ENCODE peak calls at places on chromosomes 1 and 21, in five cellular contexts. One of them, this sample, is unnamed.

GRCh38 chr21:36430841-36431240 is 45.6 kb downstream of the CHAF1B start:
- DNase-seq in GM12864: no peak
- DNase-seq in thyroid gland: no peak
- DNase-seq in body of pancreas: no peak
- DNase-seq in GM23248: peak
- DNase-seq in this sample: no peak

GRCh38 chr1:82893712-82894111 is 1093.0 kb downstream of the ADGRL2 start:
- DNase-seq in GM12864: no peak
- DNase-seq in thyroid gland: no peak
- DNase-seq in body of pancreas: no peak
- DNase-seq in GM23248: no peak
- DNase-seq in this sample: no peak

GRCh38 chr1:222416001-222416791 is 131.7 kb downstream of the HHIPL2 start:
- DNase-seq in GM12864: no peak
- DNase-seq in thyroid gland: no peak
- DNase-seq in body of pancreas: no peak
- DNase-seq in GM23248: no peak
- DNase-seq in this sample: no peak

GRCh38 chr1:162753998-162754585 is 36.4 kb upstream of the HSD17B7 start:
- DNase-seq in GM12864: no peak
- DNase-seq in thyroid gland: no peak
- DNase-seq in body of pancreas: no peak
- DNase-seq in GM23248: peak
- DNase-seq in this sample: no peak

GRCh38 chr1:195520757-195521156 is 1087.5 kb downstream of the KCNT2 start:
- DNase-seq in GM12864: no peak
- DNase-seq in thyroid gland: no peak
- DNase-seq in body of pancreas: no peak
- DNase-seq in GM23248: no peak
- DNase-seq in this sample: no peak

GRCh38 chr1:181662606-181663005 is 179.3 kb downstream of the CACNA1E start:
- DNase-seq in GM12864: no peak
- DNase-seq in thyroid gland: no peak
- DNase-seq in body of pancreas: no peak
- DNase-seq in GM23248: no peak
- DNase-seq in this sample: no peak

GRCh38 chr1:226149806-226150205 is 36.7 kb downstream of the ACBD3 start:
- DNase-seq in GM12864: no peak
- DNase-seq in thyroid gland: no peak
- DNase-seq in body of pancreas: no peak
- DNase-seq in GM23248: peak
- DNase-seq in this sample: no peak

GRCh38 chr1:183807549-183808168 is 2.7 kb downstream of the RGL1 start:
- DNase-seq in GM12864: peak
- DNase-seq in thyroid gland: peak
- DNase-seq in body of pancreas: no peak
- DNase-seq in GM23248: peak
- DNase-seq in this sample: no peak

GRCh38 chr1:115308969-115309368 is 29.1 kb downstream of the NGF start:
- DNase-seq in GM12864: no peak
- DNase-seq in thyroid gland: no peak
- DNase-seq in body of pancreas: no peak
- DNase-seq in GM23248: no peak
- DNase-seq in this sample: no peak

GRCh38 chr1:224592636-224593579 is 23.2 kb upstream of the CNIH3 start:
- DNase-seq in GM12864: no peak
- DNase-seq in thyroid gland: no peak
- DNase-seq in body of pancreas: no peak
- DNase-seq in GM23248: peak
- DNase-seq in this sample: no peak

GRCh38 chr1:33296082-33296458 is 24.8 kb downstream of the A3GALT2 start:
- DNase-seq in GM12864: no peak
- DNase-seq in thyroid gland: peak
- DNase-seq in body of pancreas: no peak
- DNase-seq in GM23248: no peak
- DNase-seq in this sample: no peak

GRCh38 chr1:40421348-40421693 is 29.0 kb upstream of the ZFP69B start:
- DNase-seq in GM12864: no peak
- DNase-seq in thyroid gland: no peak
- DNase-seq in body of pancreas: no peak
- DNase-seq in GM23248: no peak
- DNase-seq in this sample: no peak

GRCh38 chr1:58943776-58944175 is 159.9 kb upstream of the JUN start:
- DNase-seq in GM12864: no peak
- DNase-seq in thyroid gland: no peak
- DNase-seq in body of pancreas: no peak
- DNase-seq in GM23248: no peak
- DNase-seq in this sample: no peak

GRCh38 chr1:41783189-41783639 is 135.5 kb downstream of the HIVEP3 start:
- DNase-seq in GM12864: no peak
- DNase-seq in thyroid gland: no peak
- DNase-seq in body of pancreas: no peak
- DNase-seq in GM23248: peak
- DNase-seq in this sample: no peak

GRCh38 chr21:16330340-16331319 is 600.8 kb downstream of the USP25 start:
- DNase-seq in GM12864: peak
- DNase-seq in thyroid gland: peak
- DNase-seq in body of pancreas: no peak
- DNase-seq in GM23248: peak
- DNase-seq in this sample: peak

GRCh38 chr1:12616709-12617373 is 1.2 kb downstream of the DHRS3 start:
- DNase-seq in GM12864: no peak
- DNase-seq in thyroid gland: peak
- DNase-seq in body of pancreas: peak
- DNase-seq in GM23248: peak
- DNase-seq in this sample: no peak

GRCh38 chr1:230333590-230334446 is 92.3 kb downstream of the PGBD5 start:
- DNase-seq in GM12864: no peak
- DNase-seq in thyroid gland: no peak
- DNase-seq in body of pancreas: no peak
- DNase-seq in GM23248: no peak
- DNase-seq in this sample: no peak

GRCh38 chr1:115118596-115118995 is 29.3 kb upstream of the TSPAN2 start:
- DNase-seq in GM12864: no peak
- DNase-seq in thyroid gland: no peak
- DNase-seq in body of pancreas: no peak
- DNase-seq in GM23248: peak
- DNase-seq in this sample: no peak

GRCh38 chr1:156924478-156925153 is 4.2 kb downstream of the LRRC71 start:
- DNase-seq in GM12864: no peak
- DNase-seq in thyroid gland: no peak
- DNase-seq in body of pancreas: no peak
- DNase-seq in GM23248: no peak
- DNase-seq in this sample: no peak

GRCh38 chr1:24954022-24954421 is 23.9 kb upstream of the RUNX3 start:
- DNase-seq in GM12864: no peak
- DNase-seq in thyroid gland: no peak
- DNase-seq in body of pancreas: no peak
- DNase-seq in GM23248: no peak
- DNase-seq in this sample: no peak

GRCh38 chr1:110873856-110874255 is 908 bp downstream of the CD53 start:
- DNase-seq in GM12864: no peak
- DNase-seq in thyroid gland: no peak
- DNase-seq in body of pancreas: no peak
- DNase-seq in GM23248: no peak
- DNase-seq in this sample: no peak

DNA sequence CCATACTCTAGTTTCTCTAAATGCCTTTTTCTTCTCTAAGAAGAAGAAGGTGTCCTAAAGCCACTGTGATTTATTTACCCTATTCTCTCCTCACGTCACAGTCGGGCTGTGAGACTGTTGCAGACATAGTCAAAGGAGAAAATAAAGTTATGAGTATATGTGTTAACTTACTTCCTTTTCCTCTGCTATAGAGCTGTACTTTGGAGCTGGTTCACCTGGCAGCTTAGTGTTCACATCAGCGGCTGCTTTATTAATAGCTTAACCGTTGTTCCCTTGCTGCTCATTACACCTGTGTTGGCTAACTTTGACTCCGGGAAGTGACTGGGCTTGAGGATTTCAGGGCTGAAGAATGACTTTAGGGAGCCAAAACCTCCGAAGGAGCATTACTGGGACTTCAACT is 3.6 kb downstream of the PFKFB2 start:
- DNase-seq in GM12864: no peak
- DNase-seq in thyroid gland: no peak
- DNase-seq in body of pancreas: no peak
- DNase-seq in GM23248: no peak
- DNase-seq in this sample: no peak
- H3K4me3 ChIP-seq in GM12864: no peak
- H3K4me3 ChIP-seq in thyroid gland: no peak
- H3K4me3 ChIP-seq in body of pancreas: no peak
- H3K4me3 ChIP-seq in GM23248: no peak
- H3K4me3 ChIP-seq in this sample: no peak

GRCh38 chr1:153790282-153790995 is 15.2 kb downstream of the SLC27A3 start:
- DNase-seq in GM12864: no peak
- DNase-seq in thyroid gland: peak
- DNase-seq in body of pancreas: peak
- DNase-seq in GM23248: peak
- DNase-seq in this sample: no peak
- H3K4me3 ChIP-seq in GM12864: peak
- H3K4me3 ChIP-seq in thyroid gland: no peak
- H3K4me3 ChIP-seq in body of pancreas: no peak
- H3K4me3 ChIP-seq in GM23248: peak
- H3K4me3 ChIP-seq in this sample: no peak

DNA sequence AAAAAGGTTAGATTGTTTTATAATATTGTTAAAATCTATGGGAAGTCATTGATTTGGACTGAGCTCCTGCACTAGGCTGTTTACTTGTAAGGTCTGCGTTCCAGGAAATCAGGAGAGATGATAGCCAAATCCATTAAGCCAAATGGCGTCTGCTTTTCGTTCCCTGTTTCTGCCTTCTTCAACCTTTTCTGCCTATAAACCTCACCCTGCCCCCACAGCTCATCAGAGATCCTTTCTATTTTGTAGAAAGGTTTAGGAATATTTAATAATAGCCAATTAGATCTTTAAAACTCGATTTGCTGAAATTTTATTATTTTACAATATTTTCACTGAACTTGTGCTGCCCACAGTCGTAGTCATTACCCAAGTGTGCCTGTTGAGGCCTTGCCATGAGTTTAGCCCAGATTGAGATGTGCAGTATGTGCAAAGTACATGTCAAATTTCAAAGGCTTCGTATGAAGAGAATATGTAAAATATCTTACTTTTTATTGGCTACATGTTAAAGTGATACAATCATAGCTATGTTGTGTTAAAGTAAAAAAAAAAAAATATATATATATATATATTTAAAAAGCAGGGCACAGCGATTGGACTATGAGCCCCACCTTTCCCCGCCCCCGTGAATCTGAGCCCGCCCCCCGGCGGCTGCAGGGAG is 444 bp upstream of the IARS2 start:
- DNase-seq in GM12864: no peak
- DNase-seq in thyroid gland: no peak
- DNase-seq in body of pancreas: no peak
- DNase-seq in GM23248: no peak
- DNase-seq in this sample: peak
- H3K4me3 ChIP-seq in GM12864: no peak
- H3K4me3 ChIP-seq in thyroid gland: peak
- H3K4me3 ChIP-seq in body of pancreas: peak
- H3K4me3 ChIP-seq in GM23248: peak
- H3K4me3 ChIP-seq in this sample: peak

GRCh38 chr1:39214998-39215873 is 10.7 kb downstream of the MACF1 start:
- DNase-seq in GM12864: peak
- DNase-seq in thyroid gland: no peak
- DNase-seq in body of pancreas: no peak
- DNase-seq in GM23248: no peak
- DNase-seq in this sample: no peak
- H3K4me3 ChIP-seq in GM12864: peak
- H3K4me3 ChIP-seq in thyroid gland: no peak
- H3K4me3 ChIP-seq in body of pancreas: no peak
- H3K4me3 ChIP-seq in GM23248: no peak
- H3K4me3 ChIP-seq in this sample: no peak

GRCh38 chr1:3072178-3072947 is 3.4 kb downstream of the PRDM16 start:
- DNase-seq in GM12864: no peak
- DNase-seq in thyroid gland: peak
- DNase-seq in body of pancreas: peak
- DNase-seq in GM23248: no peak
- DNase-seq in this sample: no peak

GRCh38 chr1:3070304-3070653 is 1.3 kb downstream of the PRDM16 start:
- DNase-seq in GM12864: no peak
- DNase-seq in thyroid gland: no peak
- DNase-seq in body of pancreas: no peak
- DNase-seq in GM23248: no peak
- DNase-seq in this sample: no peak

GRCh38 chr1:3071507-3072177 is 2.6 kb downstream of the PRDM16 start:
- DNase-seq in GM12864: no peak
- DNase-seq in thyroid gland: peak
- DNase-seq in body of pancreas: no peak
- DNase-seq in GM23248: no peak
- DNase-seq in this sample: no peak

GRCh38 chr1:3069491-3070303 is 694 bp downstream of the PRDM16 start:
- DNase-seq in GM12864: no peak
- DNase-seq in thyroid gland: peak
- DNase-seq in body of pancreas: peak
- DNase-seq in GM23248: peak
- DNase-seq in this sample: no peak

DNA sequence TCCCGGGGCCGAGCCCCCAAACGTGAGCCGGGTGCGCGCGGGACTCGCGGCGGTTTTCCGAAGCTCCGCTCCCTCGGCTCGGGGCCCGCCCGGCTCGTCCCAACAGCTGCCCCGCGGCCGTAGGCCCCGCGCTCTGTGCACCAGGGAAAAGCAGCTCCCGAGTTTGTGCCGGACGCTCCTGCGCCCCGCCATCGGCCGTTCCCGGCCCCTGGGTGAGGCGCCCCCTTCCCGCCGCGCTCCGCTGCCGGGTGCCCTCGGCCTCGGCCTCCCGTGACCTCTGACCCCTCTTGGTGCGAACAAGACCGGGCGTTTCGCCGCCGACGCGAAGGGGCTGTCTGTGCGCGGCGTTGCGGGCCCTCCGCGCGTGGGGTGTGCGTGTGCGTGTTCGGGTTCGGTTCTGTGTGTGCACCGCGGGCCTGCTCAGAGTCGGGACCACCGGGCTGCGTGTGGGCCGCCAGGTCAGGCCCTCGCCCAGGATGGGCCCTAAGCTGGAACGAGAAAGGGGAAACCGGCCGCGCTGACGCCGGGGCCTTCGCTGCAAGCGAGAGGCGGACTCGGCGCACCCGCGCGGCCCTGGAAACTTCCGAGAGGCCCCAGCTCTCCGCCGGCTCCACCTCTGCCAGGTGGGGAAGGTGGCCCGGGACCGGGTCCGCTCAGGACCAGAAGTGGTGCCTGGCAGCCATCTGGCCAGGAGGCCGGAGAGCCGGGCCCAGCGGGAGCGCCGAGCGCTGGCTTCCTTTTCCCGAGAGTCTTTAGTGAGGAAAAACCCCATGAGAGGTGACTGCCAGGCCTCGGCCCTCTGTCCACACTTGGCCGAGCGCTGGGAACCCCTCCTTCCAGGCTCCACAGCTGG is 1.9 kb downstream of the PRDM16 start:
- DNase-seq in GM12864: no peak
- DNase-seq in thyroid gland: peak
- DNase-seq in body of pancreas: peak
- DNase-seq in GM23248: peak
- DNase-seq in this sample: no peak
- H3K4me3 ChIP-seq in GM12864: no peak
- H3K4me3 ChIP-seq in thyroid gland: peak
- H3K4me3 ChIP-seq in body of pancreas: no peak
- H3K4me3 ChIP-seq in GM23248: peak
- H3K4me3 ChIP-seq in this sample: no peak

This sample was measured in LNCaP clone FGC.